ENCODE peak calls at places on chromosomes 11 and 22, in four cellular contexts. M, I, D and W are unnamed samples.

GRCh38 chr11:491358-491757 is 15.7 kb downstream of the RNH1 start:
- DNase-seq in I (no peak), M (no peak), D (no peak), W (no peak)

GRCh38 chr22:35150163-35151107 is 84.5 kb downstream of the ISX start:
- DNase-seq in M (peak; percentile 67), I (no peak), D (peak; percentile 29), W (no peak)

GRCh38 chr22:27107824-27108223 is 450.4 kb downstream of the MIAT start:
- DNase-seq in M (no peak), D (no peak), I (peak; percentile 51), W (peak; percentile 75)

GRCh38 chr11:78802058-78802633 is 227.5 kb upstream of the NARS2 start:
- DNase-seq in I (no peak), M (no peak), D (no peak), W (no peak)

GRCh38 chr11:116035972-116036371 is 531.8 kb upstream of the CADM1 start:
- DNase-seq in M (peak; percentile 79), I (no peak), D (no peak), W (no peak)

GRCh38 chr11:12210200-12210599 is 99.8 kb downstream of the MICAL2 start:
- DNase-seq in I (no peak), D (no peak), M (no peak), W (no peak)

GRCh38 chr11:69250503-69251393 is 43.2 kb upstream of the MYEOV start:
- DNase-seq in I (no peak), M (no peak), D (no peak), W (no peak)

GRCh38 chr11:8699903-8700302 is 17.3 kb downstream of the RPL27A start:
- DNase-seq in D (no peak), M (no peak), I (no peak), W (no peak)